ENCODE peak calls at places on chromosomes 4 and X, in seven cellular contexts. X is activated CD4-positive, alpha-beta memory T cell treated with anti-CD3 and anti-CD28 coated beads, Interleukin-2, amount 10 ng/mL, durations not matched to agents 7 days and 5 days; E is fibroblast of mammary gland; W is B cell; Z is stimulated activated CD4-positive, alpha-beta T cell treated with anti-CD3 and anti-CD28 coated beads, Interleukin-4, amount 100 ng/mL, for 4 hours; R is HepG2; K is KG1. I is an unnamed sample.

GRCh38 chr4:4659871-4660651 is 118.2 kb upstream of the STX18 start:
- DNase-seq in X (no peak), E (peak; percentile 94), W (no peak), Z (no peak), R (no peak), K (no peak), I (no peak)

GRCh38 chr4:188949608-188950007 is 810.4 kb downstream of the TRIML1 start:
- DNase-seq in X (no peak), E (no peak), W (no peak), Z (no peak), R (no peak), K (no peak), I (no peak)

GRCh38 chr4:182694551-182694950 is 222.6 kb downstream of the DCTD start:
- DNase-seq in X (no peak), E (no peak), W (no peak), Z (no peak), R (no peak), K (no peak), I (no peak)

GRCh38 chr4:8554555-8555100 is 25.6 kb upstream of the GPR78 start:
- DNase-seq in X (no peak), E (no peak), W (no peak), Z (no peak), R (no peak), K (no peak), I (no peak)

GRCh38 chr4:6332042-6332668 is 62.5 kb downstream of the WFS1 start:
- DNase-seq in X (peak; percentile 36), E (peak; percentile 38), W (no peak), Z (peak; percentile 14), R (no peak), K (no peak), I (peak; percentile 49)

GRCh38 chr4:113467581-113467980 is 294.0 kb downstream of the CAMK2D start:
- DNase-seq in X (no peak), E (peak; percentile 91), W (no peak), Z (no peak), R (no peak), K (no peak), I (no peak)

GRCh38 chr4:6364146-6364545 is 94.5 kb downstream of the WFS1 start:
- DNase-seq in X (no peak), E (no peak), W (no peak), Z (no peak), R (no peak), K (no peak), I (no peak)

GRCh38 chrX:80181079-80181478 is 166.5 kb downstream of the TBX22 start:
- DNase-seq in X (no peak), E (no peak), W (no peak), Z (no peak), R (no peak), K (no peak), I (no peak)

GRCh38 chr4:30718889-30719252 is 1.3 kb upstream of the PCDH7 start:
- DNase-seq in X (no peak), E (peak; percentile 28), W (no peak), Z (no peak), R (no peak), K (no peak), I (no peak)